ENCODE peak calls at places on chromosomes 6 and 20, in four cellular contexts. S is HepG2, L is GM12878, G is H1. F is an unnamed sample.

GRCh38 chr20:40965671-40966070 is 63.0 kb upstream of the TOP1 start:
- DNase-seq in S (no peak), L (no peak), G (no peak), F (no peak)

GRCh38 chr6:33344771-33345697 is 27.5 kb upstream of the ZBTB22 start:
- DNase-seq in S (peak), L (peak), G (peak), F (no peak)

GRCh38 chr6:119627908-119628669 is 278.5 kb upstream of the MAN1A1 start:
- DNase-seq in S (no peak), L (no peak), G (no peak), F (peak)

GRCh38 chr6:166341915-166342292 is 441 bp downstream of the SFT2D1 start:
- DNase-seq in S (no peak), L (no peak), G (no peak), F (no peak)

GRCh38 chr6:148502083-148502772 is 159.6 kb downstream of the SASH1 start:
- DNase-seq in S (no peak), L (no peak), G (no peak), F (no peak)

GRCh38 chr20:3616250-3616649 is 46.9 kb downstream of the GFRA4 start:
- DNase-seq in S (no peak), L (no peak), G (no peak), F (no peak)

GRCh38 chr6:75267461-75267860 is 17.1 kb downstream of the TMEM30A start:
- DNase-seq in S (no peak), L (no peak), G (no peak), F (no peak)

GRCh38 chr20:17530716-17531536 is at the start of gene BFSP1:
- DNase-seq in S (peak), L (no peak), G (peak), F (peak)

GRCh38 chr6:139262519-139263300 is 29.1 kb downstream of the TXLNB start:
- DNase-seq in S (no peak), L (no peak), G (no peak), F (no peak)

GRCh38 chr6:110446405-110446804 is 30.0 kb downstream of the SLC22A16 start:
- DNase-seq in S (no peak), L (no peak), G (no peak), F (no peak)

GRCh38 chr20:45817652-45818194 is 5.3 kb downstream of the UBE2C start:
- DNase-seq in S (no peak), L (no peak), G (no peak), F (no peak)

GRCh38 chr6:80547827-80548226 is 441.4 kb downstream of the BCKDHB start:
- DNase-seq in S (no peak), L (no peak), G (no peak), F (no peak)

GRCh38 chr6:47438481-47439347 is 38.9 kb upstream of the CD2AP start:
- DNase-seq in S (no peak), L (peak), G (no peak), F (no peak)

GRCh38 chr20:23692725-23693124 is 3.9 kb upstream of the CST4 start:
- DNase-seq in S (no peak), L (no peak), G (no peak), F (no peak)

GRCh38 chr20:12409501-12409900 is 491.8 kb downstream of the BTBD3 start:
- DNase-seq in S (no peak), L (no peak), G (no peak), F (no peak)

GRCh38 chr6:111687652-111688051 is 82.0 kb upstream of the TRAF3IP2 start:
- DNase-seq in S (no peak), L (no peak), G (no peak), F (no peak)

GRCh38 chr6:3504938-3505735 is 48.3 kb upstream of the SLC22A23 start:
- DNase-seq in S (no peak), L (no peak), G (no peak), F (no peak)

GRCh38 chr6:166556871-166557322 is 29.6 kb downstream of the RAMACL start:
- DNase-seq in S (no peak), L (no peak), G (no peak), F (no peak)

GRCh38 chr20:17562804-17563305 is 7.0 kb upstream of the DSTN start:
- DNase-seq in S (peak), L (no peak), G (peak), F (no peak)

GRCh38 chr6:72788188-72788587 is 166.3 kb downstream of the KCNQ5 start:
- DNase-seq in S (no peak), L (no peak), G (no peak), F (no peak)

GRCh38 chr6:99219788-99220187 is 129.7 kb downstream of the FAXC start:
- DNase-seq in S (no peak), L (no peak), G (peak), F (no peak)

GRCh38 chr6:166289181-166290061 is 18.8 kb downstream of the PRR18 start:
- DNase-seq in S (no peak), L (no peak), G (no peak), F (no peak)

DNA sequence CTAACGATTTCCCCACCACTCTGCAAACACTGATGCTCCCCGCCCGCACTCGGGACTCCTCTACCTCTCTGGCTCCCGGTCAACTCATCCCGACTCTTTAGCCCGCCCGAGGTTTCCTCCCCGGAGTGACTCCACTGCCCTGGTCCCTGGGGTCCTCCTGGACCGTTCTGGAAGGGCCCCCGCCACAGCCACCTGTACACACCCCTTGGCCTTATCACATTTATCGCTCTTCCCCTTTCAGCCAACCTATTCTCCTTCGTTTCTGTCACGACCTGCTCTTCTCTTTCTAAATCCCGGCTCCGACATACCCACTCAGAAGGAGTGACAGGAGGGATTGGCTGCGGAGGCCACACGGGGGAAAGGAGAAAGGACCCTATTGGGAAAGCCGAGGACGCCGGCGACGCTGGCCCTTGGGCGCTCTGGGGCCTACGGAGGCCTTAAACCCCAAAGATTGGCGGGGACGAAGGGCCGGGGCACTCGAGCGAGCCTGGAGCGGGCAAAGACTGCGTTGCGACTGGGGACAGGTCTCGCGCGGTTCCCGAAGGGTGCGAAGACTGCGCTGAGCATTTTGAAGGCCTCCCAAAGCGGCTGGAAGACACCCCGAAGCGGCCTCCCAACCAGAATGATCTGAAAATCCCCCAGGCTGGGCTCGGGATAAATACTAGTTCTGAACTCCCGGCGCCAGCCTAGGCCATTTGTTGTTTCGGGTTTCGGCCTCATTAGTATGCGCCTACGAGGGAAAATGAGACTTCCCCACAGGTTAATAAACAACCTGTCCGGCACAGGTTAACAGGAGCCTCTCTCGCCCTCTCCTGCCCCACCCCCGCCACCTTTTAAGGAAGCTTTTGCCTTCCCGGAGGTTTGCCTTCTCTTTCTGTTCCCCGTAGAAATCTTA is 9.2 kb downstream of the SIM1 start:
- DNase-seq in S (no peak), L (no peak), G (peak), F (no peak)
- H3K4me3 ChIP-seq in S (no peak), L (no peak), G (peak), F (peak)

GRCh38 chr6:161458199-161458598 is 184.3 kb upstream of the AGPAT4 start:
- DNase-seq in S (no peak), L (no peak), G (no peak), F (no peak)

GRCh38 chr6:161455848-161456247 is 182.0 kb upstream of the AGPAT4 start:
- DNase-seq in S (no peak), L (no peak), G (no peak), F (no peak)

GRCh38 chr6:161462148-161462547 is 188.3 kb upstream of the AGPAT4 start:
- DNase-seq in S (no peak), L (no peak), G (no peak), F (no peak)

GRCh38 chr6:161463061-161463460 is 189.2 kb upstream of the AGPAT4 start:
- DNase-seq in S (no peak), L (no peak), G (no peak), F (no peak)

GRCh38 chr6:161459008-161459407 is 185.1 kb upstream of the AGPAT4 start:
- DNase-seq in S (no peak), L (no peak), G (no peak), F (no peak)
- TF ChIP-seq YY1 in S (no peak), L (no peak), G (no peak), F (no peak)

GRCh38 chr20:15675813-15676484 is 897.3 kb downstream of the KIF16B start:
- DNase-seq in S (no peak), L (no peak), G (no peak), F (no peak)

GRCh38 chr20:15675151-15675550 is 898.1 kb downstream of the KIF16B start:
- DNase-seq in S (no peak), L (no peak), G (no peak), F (no peak)

GRCh38 chr20:15676815-15677214 is 896.4 kb downstream of the KIF16B start:
- DNase-seq in S (no peak), L (no peak), G (no peak), F (no peak)

GRCh38 chr20:15674253-15675145 is 898.7 kb downstream of the KIF16B start:
- DNase-seq in S (no peak), L (no peak), G (no peak), F (no peak)

GRCh38 chr20:15673206-15673605 is 900.0 kb downstream of the KIF16B start:
- DNase-seq in S (no peak), L (no peak), G (no peak), F (no peak)
- TF ChIP-seq SUZ12 in S (no peak), L (no peak), G (no peak), F (no peak)

GRCh38 chr20:6100261-6100660 is 22.6 kb downstream of the FERMT1 start:
- DNase-seq in S (no peak), L (no peak), G (no peak), F (no peak)

GRCh38 chr20:6108330-6108729 is 14.5 kb downstream of the FERMT1 start:
- DNase-seq in S (no peak), L (no peak), G (no peak), F (no peak)

GRCh38 chr20:6101346-6101745 is 21.5 kb downstream of the FERMT1 start:
- DNase-seq in S (no peak), L (no peak), G (no peak), F (no peak)

GRCh38 chr20:6103301-6103700 is 19.5 kb downstream of the FERMT1 start:
- DNase-seq in S (no peak), L (no peak), G (no peak), F (no peak)

GRCh38 chr20:6104493-6105188 is 18.2 kb downstream of the FERMT1 start:
- DNase-seq in S (no peak), L (no peak), G (no peak), F (no peak)
- H3K4me3 ChIP-seq in S (no peak), L (no peak), G (no peak), F (no peak)

GRCh38 chr6:144888621-144889020 is 603.5 kb downstream of the UTRN start:
- DNase-seq in S (no peak), L (no peak), G (no peak), F (no peak)
- TF ChIP-seq YY1 in S (no peak), L (no peak), G (no peak), F (no peak)

GRCh38 chr6:35186571-35186970 is 27.2 kb upstream of the SCUBE3 start:
- DNase-seq in S (no peak), L (no peak), G (no peak), F (no peak)
- TF ChIP-seq SUZ12 in S (no peak), L (no peak), G (no peak), F (no peak)

GRCh38 chr20:4925842-4926530 is 75.3 kb downstream of the SLC23A2 start:
- DNase-seq in S (no peak), L (no peak), G (no peak), F (no peak)
- H3K4me3 ChIP-seq in S (no peak), L (no peak), G (no peak), F (no peak)